ENCODE peak calls at places on chromosome 21, in nine cellular contexts. Y is transverse colon, D is body of pancreas, F is trophoblast cell, C is Caco-2, N is neuronal stem cell, G is prostate gland, O is pancreas, X is breast epithelium. T is an unnamed sample.
A peak's percentile ranks its signal among the peaks of the same experiment; 100 is the strongest.

GRCh38 chr21:35226960-35227741 is 178.0 kb upstream of the RUNX1 start:
- DNase-seq in Y (peak; percentile 39), D (no peak), F (no peak), C (no peak), N (no peak), G (no peak), O (no peak), X (no peak), T (no peak)

GRCh38 chr21:46622226-46622625 is 13.2 kb upstream of the PRMT2 start:
- DNase-seq in Y (peak; percentile 27), D (no peak), F (no peak), C (no peak), N (peak; percentile 72), G (no peak), O (no peak), X (peak; percentile 74), T (no peak)

GRCh38 chr21:26130249-26130896 is 40.2 kb downstream of the APP start:
- DNase-seq in Y (no peak), D (no peak), F (peak; percentile 81), C (no peak), N (no peak), G (no peak), O (no peak), X (no peak), T (no peak)

GRCh38 chr21:29798840-29799239 is 141.0 kb downstream of the GRIK1 start:
- DNase-seq in Y (no peak), D (no peak), F (peak; percentile 39), C (no peak), N (no peak), G (no peak), O (no peak), X (no peak), T (no peak)

GRCh38 chr21:34649400-34649799 is 19.4 kb upstream of the CLIC6 start:
- DNase-seq in Y (no peak), D (no peak), F (no peak), C (no peak), N (no peak), G (no peak), O (no peak), X (no peak), T (no peak)

GRCh38 chr21:21385404-21385803 is 387.2 kb downstream of the NCAM2 start:
- DNase-seq in Y (no peak), D (no peak), F (no peak), C (no peak), N (no peak), G (no peak), O (no peak), X (no peak), T (no peak)

GRCh38 chr21:20875741-20876140 is 122.5 kb upstream of the NCAM2 start:
- DNase-seq in Y (no peak), D (no peak), F (no peak), C (no peak), N (peak; percentile 2), G (no peak), O (no peak), X (no peak), T (no peak)

GRCh38 chr21:33967086-33967571 is 51.5 kb upstream of the ATP5PO start:
- DNase-seq in Y (no peak), D (no peak), F (no peak), C (peak; percentile 90), N (no peak), G (no peak), O (no peak), X (no peak), T (no peak)

GRCh38 chr21:39676054-39676771 is 63.5 kb downstream of the B3GALT5 start:
- DNase-seq in Y (peak; percentile 31), D (no peak), F (no peak), C (no peak), N (no peak), G (peak; percentile 50), O (no peak), X (peak; percentile 72), T (peak; percentile 59)

DNA sequence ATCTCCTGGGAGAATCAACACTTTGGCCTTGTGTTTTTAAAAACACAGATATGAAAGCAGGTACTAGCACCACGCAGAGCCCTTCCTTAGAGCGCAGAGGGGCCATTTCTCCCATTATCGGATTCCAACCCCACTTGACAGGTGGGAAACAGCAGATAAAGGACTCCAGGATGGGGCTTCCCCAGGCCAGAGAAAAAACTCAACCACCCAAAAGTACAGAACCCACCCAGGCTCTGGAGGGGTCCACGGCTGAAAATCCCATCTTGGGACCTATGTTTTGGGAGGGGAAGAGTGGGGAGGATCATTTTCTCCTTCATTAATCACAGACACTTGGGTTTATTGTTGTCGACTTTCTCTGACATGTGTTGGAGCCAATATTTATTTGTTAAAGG is 27.1 kb upstream of the COL18A1 start:
- DNase-seq in Y (no peak), D (peak; percentile 4), F (no peak), C (peak; percentile 9), N (no peak), G (no peak), O (no peak), X (no peak), T (no peak)
- H3K4me3 ChIP-seq in Y (no peak overlapping the region), D (no peak overlapping the region), F (no peak overlapping the region), C (no peak overlapping the region), N (no peak overlapping the region), G (no peak overlapping the region), O (no peak overlapping the region), X (no peak overlapping the region), T (no peak overlapping the region)

GRCh38 chr21:45300786-45301520 is 13.3 kb upstream of the POFUT2 start:
- DNase-seq in Y (no peak), D (peak; percentile 11), F (no peak), C (peak; percentile 25), N (no peak), G (no peak), O (no peak), X (no peak), T (peak; percentile 9)

GRCh38 chr21:45302082-45303061 is 14.7 kb upstream of the POFUT2 start:
- DNase-seq in Y (peak; percentile 65), D (peak; percentile 10), F (no peak), C (peak; percentile 26), N (no peak), G (no peak), O (no peak), X (no peak), T (peak; percentile 10)

GRCh38 chr21:45301521-45302081 is 13.9 kb upstream of the POFUT2 start:
- DNase-seq in Y (no peak), D (no peak), F (no peak), C (peak; percentile 25), N (no peak), G (no peak), O (no peak), X (no peak), T (peak; percentile 4)

GRCh38 chr21:45299026-45299863 is 11.6 kb upstream of the POFUT2 start:
- DNase-seq in Y (no peak), D (peak; percentile 9), F (no peak), C (no peak), N (no peak), G (no peak), O (no peak), X (no peak), T (peak; percentile 59)

DNA sequence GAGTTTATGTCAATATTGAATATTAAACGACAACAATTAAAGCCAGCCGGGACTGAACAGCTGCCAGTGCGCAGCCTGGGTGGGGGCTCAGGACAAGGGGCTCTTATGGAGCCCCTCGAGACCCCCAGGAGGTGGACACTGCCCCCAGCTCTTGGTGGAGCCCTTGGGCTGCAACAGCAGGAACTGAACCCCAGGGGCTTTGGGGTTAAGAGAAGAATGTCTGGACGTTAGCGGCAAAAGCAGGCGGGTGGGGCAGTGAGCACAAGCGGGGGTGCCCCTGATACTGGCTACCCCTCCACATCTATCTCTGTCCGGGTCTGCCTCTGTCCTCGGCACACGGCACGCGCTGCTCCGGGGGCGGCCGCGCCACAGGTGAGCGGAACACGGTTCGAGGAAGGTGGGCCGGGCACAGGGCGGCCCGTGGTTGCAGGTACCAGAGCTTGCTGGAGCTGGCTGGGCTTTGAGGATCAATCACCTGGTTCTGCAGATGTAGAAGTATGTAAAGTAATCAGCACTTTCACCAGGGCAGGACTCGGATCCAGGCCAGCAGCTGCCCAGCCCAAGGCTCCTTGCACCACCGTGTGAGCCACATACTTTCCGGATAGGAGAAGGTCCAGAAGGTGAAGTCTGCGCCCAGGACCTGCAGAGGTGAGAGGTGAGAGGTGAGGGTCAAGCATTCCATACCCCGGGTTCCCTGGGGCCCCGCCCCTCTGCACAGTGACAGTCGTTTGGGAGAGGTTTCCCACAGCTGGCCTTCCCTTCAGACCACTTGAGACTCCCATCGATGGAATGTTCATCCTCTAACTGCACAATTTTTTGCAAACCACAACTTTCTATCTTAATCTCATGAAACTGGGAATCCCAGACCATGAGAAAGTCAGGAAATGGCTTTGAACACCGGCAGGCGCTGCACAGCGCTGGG is 12.4 kb upstream of the POFUT2 start:
- DNase-seq in Y (no peak), D (peak; percentile 12), F (no peak), C (peak; percentile 53), N (no peak), G (no peak), O (no peak), X (no peak), T (no peak)
- H3K4me1 ChIP-seq in Y (peaks cover 15% of the 10 kb centered on the region), D (peaks cover 12% of the 10 kb centered on the region), F (peaks cover 33% of the 10 kb centered on the region), C (peaks cover 12% of the 10 kb centered on the region), N (peaks cover 7% of the 10 kb centered on the region), G (no peaks in the 10 kb centered on the region), O (no peaks in the 10 kb centered on the region), X (no peaks in the 10 kb centered on the region), T (peaks cover 4% of the 10 kb centered on the region)

DNA sequence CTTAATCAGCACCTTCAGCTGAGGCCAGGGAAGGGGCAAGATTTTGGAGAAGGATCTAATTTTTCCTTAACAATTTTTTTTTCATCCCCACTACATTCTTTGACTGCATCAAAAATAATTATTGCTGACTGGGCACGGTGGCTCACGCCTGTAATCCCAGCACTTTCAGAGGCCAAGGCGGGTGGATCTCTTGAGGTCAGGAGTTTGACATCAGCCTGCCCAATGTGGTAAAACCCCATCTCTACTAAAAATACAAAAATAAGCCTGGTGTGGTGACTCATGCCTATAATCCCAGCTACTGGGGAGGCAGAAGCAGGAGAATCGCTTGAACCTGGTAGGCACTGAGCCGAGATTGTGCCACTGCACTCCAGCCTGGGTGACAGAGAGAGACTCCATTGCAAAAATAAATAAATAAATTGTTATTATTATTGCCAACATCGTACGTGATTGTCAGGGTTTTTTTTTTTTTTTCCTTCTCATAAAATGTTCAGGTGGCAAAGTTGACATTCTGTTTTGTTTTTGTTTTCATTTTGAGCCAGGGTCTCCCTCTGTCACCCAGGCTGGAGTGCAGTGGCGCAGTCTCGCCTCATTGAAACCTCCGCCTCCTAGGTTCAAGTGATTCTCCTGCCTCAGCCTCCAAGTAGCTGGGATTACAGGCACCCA is 37.3 kb upstream of the MORC3 start:
- DNase-seq in Y (no peak), D (no peak), F (no peak), C (no peak), N (no peak), G (no peak), O (no peak), X (no peak), T (no peak)
- H3K4me3 ChIP-seq in Y (no peak overlapping the region), D (no peak overlapping the region), F (no peak overlapping the region), C (no peak overlapping the region), N (no peak overlapping the region), G (no peak overlapping the region), O (no peak overlapping the region), X (no peak overlapping the region), T (no peak overlapping the region)

GRCh38 chr21:42120056-42120903 is 49.2 kb downstream of the UMODL1 start:
- DNase-seq in Y (peak; percentile 47), D (no peak), F (peak; percentile 93), C (peak; percentile 77), N (no peak), G (peak; percentile 62), O (no peak), X (peak; percentile 60), T (no peak)
- H3K4me1 ChIP-seq in Y (peaks cover 7% of the 10 kb centered on the region), D (peaks cover 4% of the 10 kb centered on the region), F (peaks cover 3% of the 10 kb centered on the region), C (peaks cover 20% of the 10 kb centered on the region), N (peaks cover 3% of the 10 kb centered on the region), G (peaks cover 5% of the 10 kb centered on the region), O (no peaks in the 10 kb centered on the region), X (peaks cover 8% of the 10 kb centered on the region), T (no peaks in the 10 kb centered on the region)

T was measured in BE2C.